ENCODE peak calls at places on chromosomes 5 and 9, in ten cellular contexts. One of them, this sample, is unnamed.

GRCh38 chr5:32319392-32319791 is 6.7 kb upstream of the MTMR12 start:
- DNase-seq in heart right ventricle: no peak
- DNase-seq in gastrocnemius medialis: no peak
- DNase-seq in AG04450: no peak
- DNase-seq in ovary: no peak
- DNase-seq in astrocyte: no peak
- DNase-seq in prostate gland: no peak
- DNase-seq in uterus: no peak
- DNase-seq in psoas muscle: no peak
- DNase-seq in hepatocyte: no peak
- DNase-seq in this sample: no peak

GRCh38 chr5:179268399-179268952 is 76.8 kb downstream of the ADAMTS2 start:
- DNase-seq in heart right ventricle: no peak
- DNase-seq in gastrocnemius medialis: peak
- DNase-seq in AG04450: no peak
- DNase-seq in ovary: peak
- DNase-seq in astrocyte: no peak
- DNase-seq in prostate gland: no peak
- DNase-seq in uterus: peak
- DNase-seq in psoas muscle: peak
- DNase-seq in hepatocyte: no peak
- DNase-seq in this sample: no peak

GRCh38 chr5:453725-454481 is 10.9 kb downstream of the EXOC3 start:
- DNase-seq in heart right ventricle: peak
- DNase-seq in gastrocnemius medialis: peak
- DNase-seq in AG04450: no peak
- DNase-seq in ovary: no peak
- DNase-seq in astrocyte: no peak
- DNase-seq in prostate gland: no peak
- DNase-seq in uterus: peak
- DNase-seq in psoas muscle: no peak
- DNase-seq in hepatocyte: no peak
- DNase-seq in this sample: no peak

GRCh38 chr5:6682239-6682638 is 31.0 kb upstream of the TENT4A start:
- DNase-seq in heart right ventricle: no peak
- DNase-seq in gastrocnemius medialis: no peak
- DNase-seq in AG04450: no peak
- DNase-seq in ovary: no peak
- DNase-seq in astrocyte: no peak
- DNase-seq in prostate gland: no peak
- DNase-seq in uterus: no peak
- DNase-seq in psoas muscle: no peak
- DNase-seq in hepatocyte: no peak
- DNase-seq in this sample: no peak

GRCh38 chr5:174737335-174737734 is 13.0 kb downstream of the MSX2 start:
- DNase-seq in heart right ventricle: no peak
- DNase-seq in gastrocnemius medialis: no peak
- DNase-seq in AG04450: no peak
- DNase-seq in ovary: no peak
- DNase-seq in astrocyte: peak
- DNase-seq in prostate gland: no peak
- DNase-seq in uterus: no peak
- DNase-seq in psoas muscle: no peak
- DNase-seq in hepatocyte: no peak
- DNase-seq in this sample: no peak

GRCh38 chr5:150751096-150751891 is 7.5 kb downstream of the DCTN4 start:
- DNase-seq in heart right ventricle: no peak
- DNase-seq in gastrocnemius medialis: no peak
- DNase-seq in AG04450: no peak
- DNase-seq in ovary: no peak
- DNase-seq in astrocyte: peak
- DNase-seq in prostate gland: no peak
- DNase-seq in uterus: no peak
- DNase-seq in psoas muscle: no peak
- DNase-seq in hepatocyte: no peak
- DNase-seq in this sample: no peak

GRCh38 chr5:6544561-6544935 is 88.3 kb downstream of the NSUN2 start:
- DNase-seq in heart right ventricle: no peak
- DNase-seq in gastrocnemius medialis: no peak
- DNase-seq in AG04450: no peak
- DNase-seq in ovary: no peak
- DNase-seq in astrocyte: no peak
- DNase-seq in prostate gland: no peak
- DNase-seq in uterus: no peak
- DNase-seq in psoas muscle: no peak
- DNase-seq in hepatocyte: no peak
- DNase-seq in this sample: no peak

GRCh38 chr9:113215142-113215541 is 5.9 kb downstream of the FKBP15 start:
- DNase-seq in heart right ventricle: no peak
- DNase-seq in gastrocnemius medialis: no peak
- DNase-seq in AG04450: no peak
- DNase-seq in ovary: no peak
- DNase-seq in astrocyte: peak
- DNase-seq in prostate gland: no peak
- DNase-seq in uterus: no peak
- DNase-seq in psoas muscle: no peak
- DNase-seq in hepatocyte: peak
- DNase-seq in this sample: no peak

GRCh38 chr5:76622973-76623596 is at the start of gene F2RL2:
- DNase-seq in heart right ventricle: no peak
- DNase-seq in gastrocnemius medialis: no peak
- DNase-seq in AG04450: peak
- DNase-seq in ovary: no peak
- DNase-seq in astrocyte: peak
- DNase-seq in prostate gland: no peak
- DNase-seq in uterus: peak
- DNase-seq in psoas muscle: no peak
- DNase-seq in hepatocyte: peak
- DNase-seq in this sample: peak

GRCh38 chr5:132083065-132083678 is 9.6 kb downstream of the CSF2 start:
- DNase-seq in heart right ventricle: no peak
- DNase-seq in gastrocnemius medialis: no peak
- DNase-seq in AG04450: no peak
- DNase-seq in ovary: no peak
- DNase-seq in astrocyte: no peak
- DNase-seq in prostate gland: no peak
- DNase-seq in uterus: no peak
- DNase-seq in psoas muscle: no peak
- DNase-seq in hepatocyte: no peak
- DNase-seq in this sample: no peak

GRCh38 chr9:132472599-132472998 is 62.6 kb downstream of the CFAP77 start:
- DNase-seq in heart right ventricle: no peak
- DNase-seq in gastrocnemius medialis: no peak
- DNase-seq in AG04450: no peak
- DNase-seq in ovary: no peak
- DNase-seq in astrocyte: no peak
- DNase-seq in prostate gland: no peak
- DNase-seq in uterus: no peak
- DNase-seq in psoas muscle: no peak
- DNase-seq in hepatocyte: no peak
- DNase-seq in this sample: no peak

GRCh38 chr5:124544366-124545055 is 201.9 kb downstream of the ZNF608 start:
- DNase-seq in heart right ventricle: no peak
- DNase-seq in gastrocnemius medialis: peak
- DNase-seq in AG04450: no peak
- DNase-seq in ovary: no peak
- DNase-seq in astrocyte: peak
- DNase-seq in prostate gland: no peak
- DNase-seq in uterus: no peak
- DNase-seq in psoas muscle: no peak
- DNase-seq in hepatocyte: peak
- DNase-seq in this sample: no peak

GRCh38 chr5:139684350-139684880 is 36.3 kb downstream of the CXXC5 start:
- DNase-seq in heart right ventricle: no peak
- DNase-seq in gastrocnemius medialis: peak
- DNase-seq in AG04450: no peak
- DNase-seq in ovary: no peak
- DNase-seq in astrocyte: no peak
- DNase-seq in prostate gland: no peak
- DNase-seq in uterus: no peak
- DNase-seq in psoas muscle: no peak
- DNase-seq in hepatocyte: no peak
- DNase-seq in this sample: no peak

GRCh38 chr5:137997726-137998213 is 35.1 kb downstream of the FAM13B start:
- DNase-seq in heart right ventricle: no peak
- DNase-seq in gastrocnemius medialis: no peak
- DNase-seq in AG04450: no peak
- DNase-seq in ovary: no peak
- DNase-seq in astrocyte: peak
- DNase-seq in prostate gland: no peak
- DNase-seq in uterus: no peak
- DNase-seq in psoas muscle: no peak
- DNase-seq in hepatocyte: no peak
- DNase-seq in this sample: no peak

GRCh38 chr5:35294976-35295375 is 64.7 kb upstream of the PRLR start:
- DNase-seq in heart right ventricle: no peak
- DNase-seq in gastrocnemius medialis: no peak
- DNase-seq in AG04450: no peak
- DNase-seq in ovary: no peak
- DNase-seq in astrocyte: no peak
- DNase-seq in prostate gland: no peak
- DNase-seq in uterus: no peak
- DNase-seq in psoas muscle: no peak
- DNase-seq in hepatocyte: no peak
- DNase-seq in this sample: no peak

DNA sequence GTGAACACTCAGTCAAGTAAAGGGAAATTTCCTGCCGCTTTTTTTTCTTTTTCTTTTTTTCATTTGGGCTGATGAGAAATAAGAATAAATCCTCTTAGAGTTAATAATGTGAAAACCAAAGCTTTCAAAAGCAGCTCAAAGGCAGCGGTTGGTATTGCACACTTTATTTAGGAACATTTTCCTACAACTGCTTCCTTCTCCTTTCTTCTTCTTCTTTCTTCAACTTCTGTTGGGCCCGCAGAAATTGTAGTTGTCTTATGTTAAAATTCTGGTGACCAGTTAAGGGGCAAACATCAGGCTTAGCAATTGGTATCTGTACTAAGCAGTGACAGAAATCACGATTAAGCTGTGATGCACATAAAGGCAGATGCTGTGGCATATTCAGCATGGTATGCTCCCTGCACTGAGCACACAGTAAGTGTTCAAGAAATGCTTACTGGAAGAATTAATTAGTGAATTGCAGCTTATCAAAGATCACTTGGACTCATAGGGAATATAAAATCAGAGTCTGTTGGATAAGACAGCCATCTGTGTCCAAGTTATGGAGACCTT is 85.4 kb downstream of the ANKRD55 start:
- DNase-seq in heart right ventricle: no peak
- DNase-seq in gastrocnemius medialis: no peak
- DNase-seq in AG04450: no peak
- DNase-seq in ovary: no peak
- DNase-seq in astrocyte: no peak
- DNase-seq in prostate gland: no peak
- DNase-seq in uterus: no peak
- DNase-seq in psoas muscle: no peak
- DNase-seq in hepatocyte: no peak
- DNase-seq in this sample: no peak
- H3K4me3 ChIP-seq in heart right ventricle: no peak
- H3K4me3 ChIP-seq in gastrocnemius medialis: no peak
- H3K4me3 ChIP-seq in AG04450: no peak
- H3K4me3 ChIP-seq in ovary: no peak
- H3K4me3 ChIP-seq in astrocyte: no peak
- H3K4me3 ChIP-seq in prostate gland: no peak
- H3K4me3 ChIP-seq in uterus: no peak
- H3K4me3 ChIP-seq in psoas muscle: no peak
- H3K4me3 ChIP-seq in hepatocyte: no peak
- H3K4me3 ChIP-seq in this sample: no peak

DNA sequence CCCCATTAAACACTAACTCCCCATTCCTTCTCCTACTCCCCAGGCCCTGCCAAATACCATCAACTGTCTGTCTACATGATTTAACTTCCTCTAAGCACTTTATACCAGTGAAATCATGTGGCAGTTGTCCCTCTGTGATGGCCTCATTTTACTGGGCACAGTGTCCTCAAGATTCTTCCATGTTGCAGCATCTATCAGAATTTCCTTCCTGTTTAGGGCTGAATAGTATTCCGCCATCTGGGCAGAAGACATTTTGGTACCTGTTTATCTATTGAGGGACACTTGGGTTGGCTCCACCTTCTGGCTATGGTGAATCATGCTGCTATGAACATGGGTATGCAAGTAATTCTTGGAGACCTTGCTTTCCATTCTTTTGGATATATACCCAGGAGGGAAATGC is 59.4 kb upstream of the IRX4 start:
- DNase-seq in heart right ventricle: no peak
- DNase-seq in gastrocnemius medialis: no peak
- DNase-seq in AG04450: no peak
- DNase-seq in ovary: no peak
- DNase-seq in astrocyte: no peak
- DNase-seq in prostate gland: no peak
- DNase-seq in uterus: no peak
- DNase-seq in psoas muscle: no peak
- DNase-seq in hepatocyte: no peak
- DNase-seq in this sample: no peak
- TF ChIP-seq CTCF in heart right ventricle: no peak
- TF ChIP-seq CTCF in gastrocnemius medialis: no peak
- TF ChIP-seq CTCF in AG04450: no peak
- TF ChIP-seq CTCF in ovary: no peak
- TF ChIP-seq CTCF in astrocyte: no peak
- TF ChIP-seq CTCF in prostate gland: no peak
- TF ChIP-seq CTCF in uterus: no peak
- TF ChIP-seq CTCF in psoas muscle: no peak
- TF ChIP-seq CTCF in hepatocyte: no peak
- TF ChIP-seq CTCF in this sample: no peak

GRCh38 chr5:61319388-61320146 is 12.5 kb upstream of the ZSWIM6 start:
- DNase-seq in heart right ventricle: no peak
- DNase-seq in gastrocnemius medialis: no peak
- DNase-seq in AG04450: no peak
- DNase-seq in ovary: no peak
- DNase-seq in astrocyte: no peak
- DNase-seq in prostate gland: no peak
- DNase-seq in uterus: no peak
- DNase-seq in psoas muscle: no peak
- DNase-seq in hepatocyte: no peak
- DNase-seq in this sample: no peak
- H3K4me3 ChIP-seq in heart right ventricle: peak
- H3K4me3 ChIP-seq in gastrocnemius medialis: no peak
- H3K4me3 ChIP-seq in AG04450: no peak
- H3K4me3 ChIP-seq in ovary: no peak
- H3K4me3 ChIP-seq in astrocyte: no peak
- H3K4me3 ChIP-seq in prostate gland: no peak
- H3K4me3 ChIP-seq in uterus: no peak
- H3K4me3 ChIP-seq in psoas muscle: no peak
- H3K4me3 ChIP-seq in hepatocyte: no peak
- H3K4me3 ChIP-seq in this sample: no peak

DNA sequence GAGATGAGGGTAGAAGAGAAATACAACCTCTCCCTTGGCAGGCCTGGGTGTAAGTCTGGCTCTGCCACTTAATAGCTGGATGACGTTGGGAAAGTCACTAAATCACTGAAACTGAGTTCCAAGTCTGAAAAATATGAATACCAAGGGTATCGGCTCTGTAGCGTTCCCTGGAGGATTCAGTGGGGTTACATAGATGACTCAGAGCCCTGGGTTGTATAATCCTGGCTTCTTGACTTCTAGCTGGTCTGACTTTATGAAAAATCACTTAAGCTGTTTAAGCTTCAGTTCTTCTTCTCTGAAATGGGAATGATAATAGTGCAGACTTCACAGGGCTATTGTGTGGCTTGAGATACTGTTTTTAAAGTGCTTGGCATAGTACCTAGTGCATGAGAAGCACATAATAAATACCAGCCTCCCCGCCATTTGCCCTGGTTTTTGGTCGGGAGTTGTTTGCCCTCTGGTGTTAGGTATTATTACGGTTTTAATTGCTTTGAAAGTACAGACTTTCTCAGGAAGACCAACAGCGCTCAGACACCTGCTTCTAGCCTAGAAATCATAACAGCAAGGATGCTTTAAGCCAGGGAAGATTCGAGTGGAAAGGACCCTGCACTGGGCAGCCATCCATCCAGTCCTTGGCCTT is 43.0 kb downstream of the CYFIP2 start:
- DNase-seq in heart right ventricle: no peak
- DNase-seq in gastrocnemius medialis: no peak
- DNase-seq in AG04450: no peak
- DNase-seq in ovary: no peak
- DNase-seq in astrocyte: no peak
- DNase-seq in prostate gland: no peak
- DNase-seq in uterus: no peak
- DNase-seq in psoas muscle: no peak
- DNase-seq in hepatocyte: no peak
- DNase-seq in this sample: no peak
- TF ChIP-seq CTCF in heart right ventricle: no peak
- TF ChIP-seq CTCF in gastrocnemius medialis: no peak
- TF ChIP-seq CTCF in AG04450: no peak
- TF ChIP-seq CTCF in ovary: no peak
- TF ChIP-seq CTCF in astrocyte: peak
- TF ChIP-seq CTCF in prostate gland: no peak
- TF ChIP-seq CTCF in uterus: no peak
- TF ChIP-seq CTCF in psoas muscle: no peak
- TF ChIP-seq CTCF in hepatocyte: no peak
- TF ChIP-seq CTCF in this sample: no peak